ENCODE peak calls at places on chromosomes 6 and 20, in four cellular contexts. N is occipital lobe; O is activated naive CD8-positive, alpha-beta T cell treated with anti-CD3 and anti-CD28 coated beads, Interleukin-2, amount 50 U/mL, for 24 hours; R is GM12865. D is an unnamed sample.

GRCh38 chr6:118709859-118710350 is 58.5 kb upstream of the CEP85L start:
- DNase-seq in N (peak; percentile 8), O (peak; percentile 73), R (peak; percentile 92), D (no peak)

GRCh38 chr6:90135672-90136071 is 161.0 kb downstream of the BACH2 start:
- DNase-seq in N (no peak), O (no peak), R (no peak), D (no peak)

GRCh38 chr6:36839819-36840379 is 655 bp upstream of the CPNE5 start:
- DNase-seq in N (peak; percentile 26), O (peak; percentile 48), R (peak; percentile 26), D (no peak)

GRCh38 chr6:100465701-100466409 is 1.1 kb upstream of the SIM1 start:
- DNase-seq in N (no peak), O (no peak), R (no peak), D (no peak)

GRCh38 chr6:53728570-53729194 is 63.1 kb upstream of the KLHL31 start:
- DNase-seq in N (peak; percentile 20), O (peak; percentile 60), R (peak; percentile 47), D (peak; percentile 70)

GRCh38 chr20:63117151-63117550 is 98.8 kb downstream of the YTHDF1 start:
- DNase-seq in N (no peak), O (no peak), R (no peak), D (no peak)

GRCh38 chr20:36572701-36573102 is 695 bp upstream of the TGIF2 start:
- DNase-seq in N (no peak), O (peak; percentile 74), R (peak; percentile 63), D (no peak)

GRCh38 chr6:45420083-45420908 is 42.6 kb upstream of the SUPT3H start:
- DNase-seq in N (no peak), O (peak; percentile 61), R (no peak), D (no peak)

GRCh38 chr6:43447604-43448003 is 7.7 kb downstream of the DLK2 start:
- DNase-seq in N (no peak), O (no peak), R (no peak), D (no peak)

GRCh38 chr6:37860226-37860839 is 40.8 kb downstream of the ZFAND3 start:
- DNase-seq in N (no peak), O (peak; percentile 24), R (peak; percentile 32), D (no peak)

GRCh38 chr6:149289192-149289741 is 28.2 kb upstream of the TAB2 start:
- DNase-seq in N (no peak), O (no peak), R (no peak), D (no peak)

GRCh38 chr20:40265872-40266533 is 423.0 kb downstream of the MAFB start:
- DNase-seq in N (no peak), O (no peak), R (peak; percentile 3), D (no peak)

GRCh38 chr20:16476032-16476431 is 97.2 kb downstream of the KIF16B start:
- DNase-seq in N (no peak), O (no peak), R (peak; percentile 55), D (no peak)

GRCh38 chr6:128500017-128500416 is 20.4 kb downstream of the PTPRK start:
- DNase-seq in N (no peak), O (no peak), R (no peak), D (no peak)

GRCh38 chr20:41095110-41095969 is 42.0 kb upstream of the PLCG1 start:
- DNase-seq in N (no peak), O (peak; percentile 53), R (peak; percentile 71), D (peak; percentile 56)

GRCh38 chr20:50297498-50298348 is 107.1 kb downstream of the CEBPB start:
- DNase-seq in N (no peak), O (no peak), R (no peak), D (no peak)

GRCh38 chr20:62914436-62914835 is 11.9 kb downstream of the DIDO1 start:
- DNase-seq in N (no peak), O (no peak), R (no peak), D (no peak)

GRCh38 chr6:69026243-69026642 is 391.2 kb downstream of the ADGRB3 start:
- DNase-seq in N (no peak), O (no peak), R (no peak), D (no peak)

GRCh38 chr6:78831492-78831891 is 35.9 kb upstream of the IRAK1BP1 start:
- DNase-seq in N (no peak), O (no peak), R (no peak), D (no peak)

GRCh38 chr6:89239338-89239737 is 22.2 kb upstream of the GABRR1 start:
- DNase-seq in N (no peak), O (peak; percentile 15), R (peak; percentile 52), D (no peak)